ENCODE peak calls at places on chromosomes 13 and 19, in nine cellular contexts. A, Q, Y, W, N, D, L, H and Z are unnamed samples.
A peak's percentile ranks its signal among the peaks of the same experiment; 100 is the strongest.

GRCh38 chr13:91144054-91144453 is 203.4 kb upstream of the MIR17HG start:
- DNase-seq in A (no peak), Q (no peak), Y (no peak), W (no peak), N (no peak), D (no peak), L (peak; percentile 41), H (no peak), Z (no peak)

GRCh38 chr19:56105090-56105701 is 15.9 kb downstream of the ZNF787 start:
- DNase-seq in A (peak; percentile 91), Q (peak; percentile 78), Y (peak; percentile 52), W (no peak), N (no peak), D (peak; percentile 69), L (peak; percentile 86), H (peak; percentile 86), Z (peak; percentile 94)

GRCh38 chr13:29435125-29435911 is 160.2 kb downstream of the SLC7A1 start:
- DNase-seq in A (no peak), Q (no peak), Y (no peak), W (peak; percentile 45), N (no peak), D (peak; percentile 26), L (no peak), H (peak; percentile 63), Z (no peak)

GRCh38 chr19:51367565-51368365 is 1.0 kb downstream of the CLDND2 start:
- DNase-seq in A (peak; percentile 100), Q (peak; percentile 99), Y (peak; percentile 98), W (peak; percentile 98), N (peak; percentile 98), D (peak; percentile 99), L (peak; percentile 99), H (peak; percentile 100), Z (peak; percentile 100)

GRCh38 chr19:12715929-12716328 is 7.8 kb downstream of the TNPO2 start:
- DNase-seq in A (no peak), Q (no peak), Y (no peak), W (no peak), N (no peak), D (no peak), L (no peak), H (no peak), Z (no peak)

GRCh38 chr13:111203742-111204386 is 88.8 kb downstream of the ARHGEF7 start:
- DNase-seq in A (no peak), Q (no peak), Y (no peak), W (no peak), N (no peak), D (no peak), L (no peak), H (peak; percentile 60), Z (peak; percentile 32)

GRCh38 chr13:109741966-109742365 is 44.4 kb downstream of the IRS2 start:
- DNase-seq in A (no peak), Q (no peak), Y (no peak), W (no peak), N (no peak), D (no peak), L (no peak), H (no peak), Z (no peak)

GRCh38 chr13:80547885-80548284 is 207.0 kb upstream of the SPRY2 start:
- DNase-seq in A (no peak), Q (no peak), Y (no peak), W (no peak), N (no peak), D (no peak), L (peak; percentile 59), H (no peak), Z (no peak)

GRCh38 chr19:37855098-37855497 is 51.3 kb downstream of the WDR87 start:
- DNase-seq in A (peak; percentile 49), Q (peak; percentile 6), Y (no peak), W (no peak), N (no peak), D (peak; percentile 61), L (no peak), H (no peak), Z (peak; percentile 40)

GRCh38 chr19:16830679-16831078 is 1.5 kb downstream of the SIN3B start:
- DNase-seq in A (no peak), Q (no peak), Y (no peak), W (no peak), N (no peak), D (no peak), L (no peak), H (no peak), Z (no peak)

GRCh38 chr13:76470991-76471390 is 415.2 kb downstream of the KCTD12 start:
- DNase-seq in A (no peak), Q (no peak), Y (no peak), W (no peak), N (no peak), D (no peak), L (peak; percentile 1), H (no peak), Z (no peak)

GRCh38 chr13:35293579-35293978 is 182.9 kb downstream of the MAB21L1 start:
- DNase-seq in A (no peak), Q (no peak), Y (no peak), W (no peak), N (no peak), D (no peak), L (no peak), H (no peak), Z (no peak)

GRCh38 chr13:110283661-110284516 is 23.1 kb downstream of the COL4A1 start:
- DNase-seq in A (peak; percentile 21), Q (no peak), Y (no peak), W (no peak), N (no peak), D (no peak), L (no peak), H (peak; percentile 63), Z (no peak)

GRCh38 chr19:38975861-38976271 is 324 bp upstream of the FBXO17 start:
- DNase-seq in A (no peak), Q (no peak), Y (no peak), W (no peak), N (no peak), D (no peak), L (peak; percentile 74), H (no peak), Z (no peak)
- H3K4me3 ChIP-seq in A (peak overlapping the region; percentile 39), Q (peak overlapping the region; percentile 55), Y (peak overlapping the region; percentile 55), W (peak overlapping the region; percentile 74), N (peak overlapping the region; percentile 40), D (peak overlapping the region; percentile 61), L (peak overlapping the region; percentile 34), H (peak overlapping the region; percentile 88), Z (peak overlapping the region; percentile 91)

GRCh38 chr19:46241676-46242075 is 12.1 kb downstream of the IGFL1 start:
- DNase-seq in A (no peak), Q (no peak), Y (no peak), W (no peak), N (peak; percentile 15), D (no peak), L (peak; percentile 90), H (no peak), Z (no peak)

GRCh38 chr19:46240693-46241092 is 11.2 kb downstream of the IGFL1 start:
- DNase-seq in A (no peak), Q (no peak), Y (no peak), W (no peak), N (no peak), D (no peak), L (peak; percentile 84), H (no peak), Z (no peak)

DNA sequence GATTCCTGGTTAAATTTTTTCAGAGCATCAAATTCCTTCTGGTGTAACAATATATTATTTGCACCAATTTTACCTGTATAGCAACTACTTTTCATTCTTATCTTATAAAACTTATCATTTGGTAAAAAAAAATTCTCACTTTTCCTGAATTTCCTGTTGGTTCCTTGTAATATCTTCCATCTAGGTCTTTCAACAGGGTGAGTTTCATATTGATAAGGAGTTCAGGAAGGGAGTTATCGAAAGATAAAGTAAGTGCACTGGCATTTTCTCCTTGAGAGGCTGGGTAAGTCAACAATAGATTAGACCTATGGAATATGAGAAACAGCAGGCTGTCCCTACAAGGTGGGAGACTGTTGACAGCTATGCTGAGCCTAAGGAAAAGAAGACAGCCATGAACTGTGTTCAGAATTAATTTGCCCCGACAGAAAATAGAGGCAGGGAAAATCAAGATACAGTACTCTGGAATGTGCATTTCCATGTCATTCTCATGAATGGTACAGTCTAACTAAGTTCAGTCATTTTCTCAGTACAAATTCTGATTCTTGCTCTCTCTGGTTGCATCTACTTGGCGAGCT is 9.7 kb downstream of the IGFL1 start:
- DNase-seq in A (no peak), Q (no peak), Y (no peak), W (no peak), N (no peak), D (no peak), L (no peak), H (no peak), Z (no peak)
- H3K27me3 ChIP-seq in A (no peaks in the 10 kb centered on the region), Q (no peaks in the 10 kb centered on the region), Y (no peaks in the 10 kb centered on the region), W (peaks cover 19% of the 10 kb centered on the region), N (peaks cover 26% of the 10 kb centered on the region), D (peaks cover 57% of the 10 kb centered on the region), L (no peaks in the 10 kb centered on the region), H (no peaks in the 10 kb centered on the region), Z (no peaks in the 10 kb centered on the region)

DNA sequence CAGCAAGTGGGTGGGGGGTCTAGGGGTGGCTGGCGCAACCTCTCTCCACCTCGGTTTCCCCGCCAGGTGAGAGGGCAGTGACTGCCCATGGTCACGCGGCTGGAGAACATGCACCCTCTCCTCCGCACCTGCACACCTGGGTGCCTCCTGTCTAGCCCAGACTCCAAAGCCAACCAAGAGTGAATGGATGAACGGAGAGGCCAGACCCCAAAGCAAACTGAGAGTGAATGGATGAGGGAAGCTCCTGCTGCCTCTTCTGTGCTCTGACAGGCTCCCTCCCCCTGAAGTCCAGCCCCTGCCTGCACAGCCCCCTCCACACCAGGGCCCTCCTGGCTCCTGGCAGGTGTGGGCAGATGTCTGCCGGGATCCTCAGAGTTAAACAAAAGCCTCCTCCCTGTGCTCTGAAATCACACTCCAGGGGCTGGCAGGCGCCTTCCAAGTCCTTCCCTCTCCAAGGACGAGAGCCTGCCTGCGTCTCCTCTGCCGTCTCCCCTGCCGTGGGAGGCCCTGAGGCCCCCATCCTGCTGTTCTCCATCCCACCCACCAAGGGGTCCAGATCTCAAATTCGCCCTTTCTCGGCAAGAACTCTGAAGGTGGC is 2.2 kb downstream of the SBNO2 start:
- DNase-seq in A (no peak), Q (no peak), Y (no peak), W (no peak), N (no peak), D (no peak), L (peak; percentile 28), H (no peak), Z (no peak)
- H3K4me3 ChIP-seq in A (no peak overlapping the region), Q (peak overlapping the region; percentile 79), Y (peak overlapping the region; percentile 1), W (peak overlapping the region; percentile 92), N (peak overlapping the region; percentile 72), D (peak overlapping the region; percentile 74), L (no peak overlapping the region), H (peak overlapping the region; percentile 93), Z (peak overlapping the region; percentile 4)

GRCh38 chr19:45972081-45972943 is 1.4 kb downstream of the NOVA2 start:
- DNase-seq in A (no peak), Q (no peak), Y (no peak), W (no peak), N (no peak), D (no peak), L (no peak), H (no peak), Z (no peak)

GRCh38 chr19:45972944-45973525 is 630 bp downstream of the NOVA2 start:
- DNase-seq in A (no peak), Q (no peak), Y (no peak), W (no peak), N (no peak), D (no peak), L (no peak), H (no peak), Z (peak; percentile 76)

GRCh38 chr19:45969676-45970075 is 4.0 kb downstream of the NOVA2 start:
- DNase-seq in A (no peak), Q (no peak), Y (no peak), W (no peak), N (no peak), D (no peak), L (no peak), H (no peak), Z (no peak)

GRCh38 chr19:45973564-45974338 is at the start of gene NOVA2:
- DNase-seq in A (peak; percentile 62), Q (peak; percentile 35), Y (no peak), W (no peak), N (peak; percentile 61), D (peak; percentile 83), L (peak; percentile 89), H (peak; percentile 68), Z (peak; percentile 100)

GRCh38 chr19:45971260-45971902 is 2.3 kb downstream of the NOVA2 start:
- DNase-seq in A (no peak), Q (no peak), Y (no peak), W (no peak), N (no peak), D (peak; percentile 41), L (no peak), H (no peak), Z (no peak)
- H3K27me3 ChIP-seq in A (no peaks in the 10 kb centered on the region), Q (peaks cover 10% of the 10 kb centered on the region), Y (no peaks in the 10 kb centered on the region), W (peaks cover 58% of the 10 kb centered on the region), N (peaks cover 23% of the 10 kb centered on the region), D (peaks cover 74% of the 10 kb centered on the region), L (no peaks in the 10 kb centered on the region), H (peaks cover 16% of the 10 kb centered on the region), Z (peaks cover 41% of the 10 kb centered on the region)